ENCODE peak calls at places on chromosomes 6 and 20, in six cellular contexts. One of them, this sample, is unnamed. For H3K27me3, the result is how much of the 10 kb centered on the place peaks cover.

GRCh38 chr20:62860391-62860923 is 1.2 kb downstream of the TCFL5 start:
- DNase-seq in aorta: no peak
- DNase-seq in IMR-90: peak
- DNase-seq in fibroblast of lung: peak
- DNase-seq in HL-60: no peak
- DNase-seq in tibial artery: no peak
- DNase-seq in this sample: no peak

GRCh38 chr6:21522007-21522758 is 71.4 kb upstream of the SOX4 start:
- DNase-seq in fibroblast of lung: no peak
- DNase-seq in aorta: no peak
- DNase-seq in tibial artery: no peak
- DNase-seq in HL-60: no peak
- DNase-seq in IMR-90: no peak
- DNase-seq in this sample: no peak

GRCh38 chr20:45970646-45971424 is 1.2 kb downstream of the ZNF335 start:
- DNase-seq in tibial artery: no peak
- DNase-seq in aorta: peak
- DNase-seq in fibroblast of lung: no peak
- DNase-seq in IMR-90: peak
- DNase-seq in HL-60: no peak
- DNase-seq in this sample: peak

GRCh38 chr6:21597706-21598273 is 4.2 kb downstream of the SOX4 start:
- DNase-seq in fibroblast of lung: peak
- DNase-seq in aorta: no peak
- DNase-seq in IMR-90: no peak
- DNase-seq in HL-60: no peak
- DNase-seq in tibial artery: no peak
- DNase-seq in this sample: no peak

GRCh38 chr6:134911532-134911931 is 38.4 kb downstream of the ALDH8A1 start:
- DNase-seq in aorta: no peak
- DNase-seq in tibial artery: no peak
- DNase-seq in IMR-90: peak
- DNase-seq in HL-60: no peak
- DNase-seq in fibroblast of lung: peak
- DNase-seq in this sample: no peak

GRCh38 chr6:144007779-144008500 is at the start of gene PLAGL1:
- DNase-seq in IMR-90: peak
- DNase-seq in HL-60: no peak
- DNase-seq in tibial artery: peak
- DNase-seq in fibroblast of lung: peak
- DNase-seq in aorta: peak
- DNase-seq in this sample: peak

GRCh38 chr6:135088818-135089809 is 34.5 kb upstream of the HBS1L start:
- DNase-seq in HL-60: peak
- DNase-seq in aorta: no peak
- DNase-seq in tibial artery: no peak
- DNase-seq in fibroblast of lung: peak
- DNase-seq in IMR-90: peak
- DNase-seq in this sample: no peak

GRCh38 chr6:31525932-31526591 is 2.7 kb upstream of the MCCD1 start:
- DNase-seq in tibial artery: no peak
- DNase-seq in HL-60: no peak
- DNase-seq in IMR-90: peak
- DNase-seq in fibroblast of lung: no peak
- DNase-seq in aorta: no peak
- DNase-seq in this sample: no peak

GRCh38 chr6:101163611-101164010 is 229.9 kb upstream of the GRIK2 start:
- DNase-seq in HL-60: no peak
- DNase-seq in aorta: no peak
- DNase-seq in fibroblast of lung: no peak
- DNase-seq in IMR-90: no peak
- DNase-seq in tibial artery: no peak
- DNase-seq in this sample: no peak

GRCh38 chr20:46402236-46402886 is 4.1 kb downstream of the ELMO2 start:
- DNase-seq in IMR-90: peak
- DNase-seq in fibroblast of lung: peak
- DNase-seq in tibial artery: no peak
- DNase-seq in aorta: no peak
- DNase-seq in HL-60: no peak
- DNase-seq in this sample: peak

GRCh38 chr6:36956111-36956820 is 1.7 kb downstream of the PI16 start:
- DNase-seq in tibial artery: no peak
- DNase-seq in aorta: no peak
- DNase-seq in HL-60: no peak
- DNase-seq in IMR-90: no peak
- DNase-seq in fibroblast of lung: no peak
- DNase-seq in this sample: no peak

GRCh38 chr6:137496909-137497721 is 2.9 kb upstream of the OLIG3 start:
- DNase-seq in tibial artery: no peak
- DNase-seq in fibroblast of lung: no peak
- DNase-seq in HL-60: no peak
- DNase-seq in aorta: no peak
- DNase-seq in IMR-90: no peak
- DNase-seq in this sample: no peak

GRCh38 chr6:137495652-137496391 is 1.6 kb upstream of the OLIG3 start:
- DNase-seq in aorta: no peak
- DNase-seq in fibroblast of lung: no peak
- DNase-seq in tibial artery: no peak
- DNase-seq in HL-60: no peak
- DNase-seq in IMR-90: no peak
- DNase-seq in this sample: no peak

GRCh38 chr6:137498488-137499219 is 4.5 kb upstream of the OLIG3 start:
- DNase-seq in HL-60: no peak
- DNase-seq in aorta: no peak
- DNase-seq in fibroblast of lung: no peak
- DNase-seq in IMR-90: no peak
- DNase-seq in tibial artery: no peak
- DNase-seq in this sample: no peak

GRCh38 chr6:137496392-137496767 is 2.2 kb upstream of the OLIG3 start:
- DNase-seq in IMR-90: no peak
- DNase-seq in fibroblast of lung: no peak
- DNase-seq in HL-60: no peak
- DNase-seq in aorta: no peak
- DNase-seq in tibial artery: no peak
- DNase-seq in this sample: no peak

GRCh38 chr6:137497722-137498463 is 3.7 kb upstream of the OLIG3 start:
- DNase-seq in HL-60: no peak
- DNase-seq in fibroblast of lung: no peak
- DNase-seq in IMR-90: no peak
- DNase-seq in aorta: no peak
- DNase-seq in tibial artery: no peak
- DNase-seq in this sample: no peak
- H3K27me3 ChIP-seq in HL-60: half or more
- H3K27me3 ChIP-seq in fibroblast of lung: half or more
- H3K27me3 ChIP-seq in IMR-90: half or more
- H3K27me3 ChIP-seq in aorta: under half
- H3K27me3 ChIP-seq in tibial artery: under half
- H3K27me3 ChIP-seq in this sample: half or more

GRCh38 chr20:51985013-51985415 is 182.7 kb upstream of the SALL4 start:
- DNase-seq in aorta: no peak
- DNase-seq in HL-60: no peak
- DNase-seq in fibroblast of lung: peak
- DNase-seq in tibial artery: no peak
- DNase-seq in IMR-90: peak
- DNase-seq in this sample: no peak

GRCh38 chr20:51980277-51980676 is 178.0 kb upstream of the SALL4 start:
- DNase-seq in IMR-90: no peak
- DNase-seq in tibial artery: no peak
- DNase-seq in fibroblast of lung: no peak
- DNase-seq in HL-60: no peak
- DNase-seq in aorta: no peak
- DNase-seq in this sample: no peak

GRCh38 chr20:51987812-51988211 is 185.5 kb upstream of the SALL4 start:
- DNase-seq in fibroblast of lung: no peak
- DNase-seq in tibial artery: no peak
- DNase-seq in HL-60: no peak
- DNase-seq in IMR-90: no peak
- DNase-seq in aorta: no peak
- DNase-seq in this sample: no peak

GRCh38 chr20:51985753-51986152 is 183.4 kb upstream of the SALL4 start:
- DNase-seq in IMR-90: no peak
- DNase-seq in aorta: no peak
- DNase-seq in tibial artery: no peak
- DNase-seq in HL-60: no peak
- DNase-seq in fibroblast of lung: no peak
- DNase-seq in this sample: no peak
- H3K27ac ChIP-seq in IMR-90: peak
- H3K27ac ChIP-seq in aorta: no peak
- H3K27ac ChIP-seq in tibial artery: no peak
- H3K27ac ChIP-seq in HL-60: no peak
- H3K27ac ChIP-seq in fibroblast of lung: peak
- H3K27ac ChIP-seq in this sample: no peak

DNA sequence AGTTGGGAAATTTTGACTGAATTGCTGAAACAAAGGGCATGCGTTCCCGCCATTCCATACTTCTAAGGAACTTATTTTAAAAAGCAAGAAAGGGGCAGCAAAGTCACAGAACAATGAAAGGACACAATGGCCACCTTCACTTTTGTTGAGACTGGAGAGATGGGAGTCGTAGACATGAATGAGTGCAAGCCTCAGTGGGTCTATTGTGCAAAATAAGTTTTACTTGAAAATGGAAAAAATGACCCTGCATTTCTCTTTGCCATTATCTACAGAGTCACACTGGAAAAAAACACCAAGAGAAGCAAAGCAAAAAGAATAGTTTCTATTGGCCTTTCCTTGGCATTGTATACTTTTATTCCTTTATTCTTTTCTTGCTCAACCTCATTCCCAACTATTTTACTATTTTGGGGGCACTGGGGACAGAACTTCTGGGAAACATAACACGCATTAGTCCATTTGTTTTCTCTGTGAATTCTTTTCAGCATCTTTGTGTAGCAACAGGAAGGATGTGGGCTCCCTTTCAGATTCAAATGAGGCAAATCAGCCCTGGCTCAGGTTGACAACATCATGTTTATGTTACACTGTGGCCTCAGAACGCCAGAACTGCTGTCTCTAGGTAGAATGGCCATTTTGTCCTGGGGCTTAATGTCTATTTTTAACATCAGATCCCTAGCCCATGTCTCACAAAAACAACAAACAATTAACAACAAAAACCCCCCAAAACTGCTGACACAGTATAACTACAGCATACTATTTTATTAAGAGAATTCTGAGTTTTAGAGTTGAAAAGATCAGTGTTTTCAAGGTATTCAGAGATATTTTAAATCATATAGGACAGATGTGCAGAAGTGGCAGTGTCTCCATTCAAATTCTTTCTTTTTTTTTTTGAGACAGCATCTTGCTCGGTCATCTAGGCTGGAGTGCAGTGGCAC is 122.2 kb downstream of the FYN start:
- DNase-seq in fibroblast of lung: no peak
- DNase-seq in tibial artery: no peak
- DNase-seq in IMR-90: peak
- DNase-seq in aorta: no peak
- DNase-seq in HL-60: no peak
- DNase-seq in this sample: no peak
- H3K4me3 ChIP-seq in fibroblast of lung: no peak
- H3K4me3 ChIP-seq in tibial artery: no peak
- H3K4me3 ChIP-seq in IMR-90: no peak
- H3K4me3 ChIP-seq in aorta: no peak
- H3K4me3 ChIP-seq in HL-60: no peak
- H3K4me3 ChIP-seq in this sample: no peak

GRCh38 chr6:7731289-7731688 is 5.4 kb downstream of the BMP6 start:
- DNase-seq in IMR-90: no peak
- DNase-seq in tibial artery: no peak
- DNase-seq in fibroblast of lung: no peak
- DNase-seq in aorta: no peak
- DNase-seq in HL-60: no peak
- DNase-seq in this sample: no peak
- H3K27me3 ChIP-seq in IMR-90: under half
- H3K27me3 ChIP-seq in tibial artery: under half
- H3K27me3 ChIP-seq in fibroblast of lung: under half
- H3K27me3 ChIP-seq in aorta: under half
- H3K27me3 ChIP-seq in HL-60: under half
- H3K27me3 ChIP-seq in this sample: half or more

GRCh38 chr20:33091147-33091546 is 11.7 kb downstream of the BPIFB4 start:
- DNase-seq in IMR-90: no peak
- DNase-seq in HL-60: no peak
- DNase-seq in aorta: no peak
- DNase-seq in fibroblast of lung: no peak
- DNase-seq in tibial artery: no peak
- DNase-seq in this sample: no peak
- H3K27ac ChIP-seq in IMR-90: no peak
- H3K27ac ChIP-seq in HL-60: no peak
- H3K27ac ChIP-seq in aorta: no peak
- H3K27ac ChIP-seq in fibroblast of lung: no peak
- H3K27ac ChIP-seq in tibial artery: no peak
- H3K27ac ChIP-seq in this sample: no peak